ENCODE peak calls at places on chromosomes 4 and X, in eight cellular contexts. Y is adrenal gland, G is uterus, J is prostate gland, O is H1, Z is astrocyte, H is fibroblast of lung, S is cardiac muscle cell. N is an unnamed sample.

GRCh38 chr4:38060829-38061431 is 100.7 kb downstream of the PTTG2 start:
- DNase-seq in S (peak; percentile 75), J (no peak), H (peak; percentile 64), Z (peak; percentile 53), O (no peak), G (peak; percentile 74), Y (no peak), N (no peak)

GRCh38 chrX:9189286-9189685 is 155.4 kb upstream of the FAM9B start:
- DNase-seq in O (no peak), J (no peak), Z (no peak), H (no peak), S (no peak), Y (no peak), G (no peak), N (no peak)

GRCh38 chr4:87489678-87490077 is 39.5 kb downstream of the SPARCL1 start:
- DNase-seq in Z (peak; percentile 74), O (no peak), H (peak; percentile 78), G (no peak), S (peak; percentile 62), J (no peak), Y (no peak), N (no peak)

GRCh38 chrX:22742174-22742573 is 257.6 kb upstream of the DDX53 start:
- DNase-seq in S (peak; percentile 61), O (no peak), Y (no peak), H (peak; percentile 69), G (no peak), J (no peak), Z (peak; percentile 64), N (peak; percentile 22)

GRCh38 chr4:138901177-138901576 is 114.4 kb upstream of the NOCT start:
- DNase-seq in J (no peak), S (no peak), H (no peak), O (no peak), Z (no peak), G (no peak), Y (no peak), N (peak; percentile 35)

GRCh38 chrX:120677017-120677652 is 47.3 kb upstream of the C1GALT1C1 start:
- DNase-seq in S (no peak), J (no peak), O (no peak), H (no peak), Y (no peak), Z (no peak), G (no peak), N (no peak)

GRCh38 chr4:115315182-115315581 is 201.8 kb upstream of the NDST4 start:
- DNase-seq in H (no peak), J (no peak), S (no peak), G (no peak), Z (no peak), O (no peak), Y (no peak), N (no peak)

GRCh38 chr4:74364649-74365491 is at the start of gene EREG:
- DNase-seq in H (peak; percentile 68), O (peak; percentile 84), Y (peak; percentile 7), S (peak; percentile 62), J (no peak), Z (peak; percentile 66), G (no peak), N (peak; percentile 67)

GRCh38 chrX:31993635-31994034 is 921.8 kb upstream of the FTHL17 start:
- DNase-seq in Z (no peak), H (no peak), G (no peak), Y (no peak), O (no peak), J (no peak), S (no peak), N (no peak)

GRCh38 chr4:147640331-147640730 is 23.1 kb downstream of the TMEM184C start:
- DNase-seq in O (no peak), J (no peak), Z (peak; percentile 56), H (peak; percentile 66), S (no peak), G (no peak), Y (no peak), N (no peak)

GRCh38 chr4:118034061-118034785 is at the start of gene NDST3:
- DNase-seq in Y (peak; percentile 26), Z (peak; percentile 65), O (peak; percentile 64), H (peak; percentile 77), G (peak; percentile 18), J (peak; percentile 21), S (peak; percentile 55), N (peak; percentile 53)

DNA sequence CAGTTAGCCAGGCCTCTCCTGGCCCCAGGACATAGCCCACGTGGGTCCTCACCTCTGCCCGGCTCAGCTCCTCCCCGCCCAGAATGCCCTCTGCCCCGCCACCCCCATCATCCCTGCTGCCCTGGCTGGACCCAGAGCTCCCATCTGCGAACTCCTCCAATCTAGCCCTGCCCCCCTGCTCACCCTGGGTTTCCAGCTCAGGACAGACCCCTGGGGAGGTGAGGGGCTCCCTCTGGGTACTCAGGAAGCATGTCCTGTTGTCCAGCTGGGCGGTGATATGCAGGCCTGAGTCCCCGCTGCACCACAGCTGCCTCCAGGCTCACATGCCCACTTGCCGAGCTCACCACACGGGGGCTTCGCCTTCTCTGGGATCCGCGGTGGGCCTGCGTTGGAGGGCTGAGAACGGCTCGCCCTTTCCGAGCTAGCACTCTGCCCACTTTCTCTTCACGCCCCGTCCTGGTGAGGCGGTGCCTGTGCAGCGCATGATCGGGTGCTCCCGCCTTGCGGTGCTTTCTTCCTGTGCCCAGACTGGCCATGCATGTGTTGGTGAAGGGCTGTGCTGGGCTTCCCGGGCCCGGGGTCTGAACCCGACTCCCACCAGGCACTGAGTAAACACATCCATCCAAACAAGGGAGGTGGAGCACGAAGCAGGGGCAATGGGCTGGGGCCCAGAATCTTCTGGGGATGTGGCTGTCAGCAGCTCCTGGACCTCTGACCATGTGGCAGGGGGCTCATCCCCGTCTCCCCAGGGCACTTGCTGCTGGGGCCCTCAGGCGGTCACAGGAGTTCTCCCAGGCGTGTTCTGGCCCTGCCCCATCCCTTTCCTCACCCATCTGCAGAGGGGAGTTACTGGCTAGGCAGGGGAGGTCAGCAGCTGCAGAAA is 74.3 kb downstream of the RGS12 start:
- DNase-seq in H (no peak), S (no peak), Y (no peak), J (no peak), Z (no peak), G (no peak), O (peak; percentile 56), N (no peak)
- TF ChIP-seq CTCF in H (no peak), S (no peak), Y (no peak), J (no peak), Z (no peak), G (no peak), O (peak; percentile 3), N (no peak)

DNA sequence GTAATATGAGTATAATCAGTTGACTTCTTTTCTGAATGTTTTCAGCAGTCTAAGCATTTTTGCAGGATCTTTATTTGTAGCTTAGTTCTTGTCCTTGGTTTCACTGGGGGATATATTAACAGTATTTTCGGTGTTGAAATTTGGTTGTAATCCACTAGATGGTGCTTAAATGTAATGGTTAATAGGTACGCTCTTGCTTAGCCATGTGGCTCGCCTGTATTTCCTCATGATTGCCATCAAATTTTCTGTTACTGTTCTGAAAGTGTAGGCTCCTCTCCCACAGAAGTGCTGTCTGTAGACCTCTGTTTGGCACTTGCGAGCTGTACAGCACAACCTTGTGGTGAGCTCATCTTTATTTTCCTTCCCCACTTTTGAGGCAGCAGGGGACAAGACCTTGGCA is 3.9 kb upstream of the FAAH2 start:
- DNase-seq in H (no peak), Y (no peak), J (no peak), O (no peak), G (no peak), S (no peak), Z (no peak), N (peak; percentile 10)
- TF ChIP-seq CTCF in H (no peak), Y (no peak), J (no peak), O (peak; percentile 2), G (no peak), S (no peak), Z (no peak), N (peak; percentile 20)

DNA sequence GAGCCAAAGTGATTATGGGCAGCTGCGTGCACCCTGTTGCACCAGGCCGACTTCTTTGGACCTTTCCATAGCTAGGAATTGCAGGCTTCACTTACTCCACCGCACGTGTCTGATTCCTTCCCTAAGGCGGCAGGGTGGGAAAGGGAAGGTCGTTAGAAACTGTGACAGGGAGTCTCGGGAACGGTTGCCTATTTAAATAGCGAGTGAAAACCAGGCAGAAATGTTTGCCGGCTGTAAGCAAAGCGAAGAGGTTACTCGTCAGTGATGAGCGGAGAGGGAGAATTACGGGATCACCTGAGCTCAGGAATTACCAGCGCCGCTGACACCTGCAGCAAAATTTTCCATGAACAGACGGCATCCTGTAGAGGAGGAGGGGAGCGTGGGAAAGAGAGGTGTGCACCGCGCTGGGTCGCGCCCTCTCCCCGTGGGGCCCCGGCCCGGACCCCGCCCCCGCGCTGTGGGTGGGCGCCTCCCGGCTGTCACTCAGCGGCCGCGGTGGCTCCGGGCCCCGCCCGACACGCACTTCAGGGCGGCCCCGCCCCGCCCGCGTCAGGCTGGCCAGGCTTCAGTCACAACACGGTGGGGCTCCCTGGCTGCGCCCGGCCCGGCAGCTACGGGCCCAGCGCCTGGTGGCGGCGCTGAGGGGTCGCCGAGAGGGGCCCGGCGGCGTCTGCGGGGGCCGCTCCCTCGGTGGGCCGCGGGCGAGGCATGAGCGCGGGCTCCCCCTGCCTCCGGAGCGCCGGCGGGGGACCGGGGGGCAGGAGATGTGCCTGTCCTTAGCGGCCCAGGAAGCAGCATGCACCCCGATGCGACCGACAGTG is at the start of gene SNX25:
- DNase-seq in S (peak; percentile 82), G (peak; percentile 70), Y (peak; percentile 86), J (peak; percentile 89), O (peak; percentile 93), Z (peak; percentile 54), H (peak; percentile 75), N (peak; percentile 54)
- TF ChIP-seq CTCF in S (no peak), G (no peak), Y (no peak), J (peak; percentile 52), O (peak; percentile 17), Z (no peak), H (no peak), N (no peak)

DNA sequence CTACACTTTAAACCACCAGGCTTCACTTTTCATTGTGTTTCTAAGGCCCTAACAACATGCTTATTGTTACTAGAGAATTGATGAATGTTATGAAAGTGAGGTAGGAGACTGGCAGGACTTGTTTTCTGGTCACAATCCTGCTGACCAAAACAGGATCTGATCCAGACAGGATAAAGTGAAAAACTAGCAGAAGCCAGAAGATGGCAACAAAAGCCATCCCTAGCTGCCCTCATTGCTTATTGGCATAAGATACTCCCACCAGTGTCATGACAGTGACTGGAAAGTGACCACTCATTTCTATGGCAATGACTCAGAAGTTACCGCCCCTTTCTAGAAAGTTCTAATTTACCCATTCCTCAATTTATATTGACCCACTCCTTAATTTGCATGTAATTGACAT is 29.9 kb upstream of the FGG start:
- DNase-seq in H (no peak), Z (no peak), J (no peak), Y (no peak), O (no peak), G (no peak), S (no peak), N (no peak)
- TF ChIP-seq CTCF in H (no peak), Z (no peak), J (no peak), Y (no peak), O (peak; percentile 36), G (no peak), S (no peak), N (no peak)

GRCh38 chr4:180100433-180101344 is 2142.5 kb upstream of the TENM3 start:
- DNase-seq in H (no peak), J (no peak), O (no peak), Z (no peak), G (no peak), S (no peak), Y (no peak), N (no peak)
- TF ChIP-seq CTCF in H (no peak), J (no peak), O (no peak), Z (no peak), G (no peak), S (no peak), Y (no peak), N (no peak)